ENCODE peak calls at places on chromosomes 1 and 21, in eight cellular contexts. S is AG08396; C is KBM-7; Y is CD4-positive, CD25-positive, alpha-beta regulatory T cell; F is mucosa of gallbladder; D is amniotic epithelial cell; X is activated gamma-delta T cell; J is stimulated activated CD4-positive, alpha-beta T cell treated with anti-CD3 and anti-CD28 coated beads, Interleukin-12 subunit alpha, Interleukin-12 subunit beta, amount 100 ng/mL, for 24 hours. O is an unnamed sample.

GRCh38 chr1:17020502-17020901 is 8.8 kb upstream of the ATP13A2 start:
- DNase-seq in S (no peak), C (no peak), Y (no peak), F (no peak), D (no peak), X (no peak), J (no peak), O (no peak)

GRCh38 chr21:40901690-40902089 is 54.7 kb upstream of the DSCAM start:
- DNase-seq in S (no peak), C (no peak), Y (no peak), F (no peak), D (no peak), X (no peak), J (no peak), O (no peak)

GRCh38 chr1:242673652-242674051 is 149.2 kb upstream of the PLD5 start:
- DNase-seq in S (no peak), C (no peak), Y (no peak), F (no peak), D (no peak), X (no peak), J (no peak), O (no peak)

GRCh38 chr1:238690415-238690814 is 696.0 kb upstream of the CHRM3 start:
- DNase-seq in S (no peak), C (no peak), Y (no peak), F (no peak), D (peak; percentile 53), X (no peak), J (no peak), O (no peak)

GRCh38 chr1:193707271-193708015 is 521.0 kb upstream of the B3GALT2 start:
- DNase-seq in S (no peak), C (no peak), Y (no peak), F (no peak), D (peak; percentile 53), X (no peak), J (no peak), O (no peak)

GRCh38 chr21:34302496-34302895 is 61.3 kb upstream of the KCNE2 start:
- DNase-seq in S (no peak), C (no peak), Y (no peak), F (no peak), D (peak; percentile 1), X (no peak), J (no peak), O (no peak)

GRCh38 chr1:241542199-241542907 is 10.2 kb downstream of the KMO start:
- DNase-seq in S (no peak), C (no peak), Y (no peak), F (no peak), D (no peak), X (no peak), J (no peak), O (no peak)

GRCh38 chr1:2820731-2821372 is 19.4 kb upstream of the TTC34 start:
- DNase-seq in S (no peak), C (no peak), Y (no peak), F (no peak), D (no peak), X (no peak), J (no peak), O (no peak)

GRCh38 chr1:178352790-178353416 is 143.9 kb downstream of the CLEC20A start:
- DNase-seq in S (no peak), C (no peak), Y (no peak), F (no peak), D (no peak), X (no peak), J (no peak), O (no peak)

GRCh38 chr1:195019385-195019784 is 1588.9 kb downstream of the KCNT2 start:
- DNase-seq in S (no peak), C (no peak), Y (no peak), F (no peak), D (peak; percentile 12), X (no peak), J (no peak), O (no peak)

GRCh38 chr1:227889863-227890405 is 57.8 kb downstream of the WNT9A start:
- DNase-seq in S (no peak), C (no peak), Y (no peak), F (no peak), D (no peak), X (no peak), J (no peak), O (no peak)

O was measured in activated CD4-positive, alpha-beta T cell treated with anti-CD3 and anti-CD28 coated beads for 24 hours.